ENCODE peak calls at places on chromosome 19, in five cellular contexts. I, W, H, R and A are unnamed samples.
A peak's percentile ranks its signal among the peaks of the same experiment; 100 is the strongest.

GRCh38 chr19:12783226-12783848 is 7.9 kb upstream of the JUNB start:
- DNase-seq in I (no peak), W (no peak), H (no peak), R (no peak), A (no peak)

GRCh38 chr19:19873381-19873780 is 7.7 kb downstream of the ZNF253 start:
- DNase-seq in I (no peak), W (no peak), H (no peak), R (no peak), A (no peak)

GRCh38 chr19:11465605-11466004 is 15.2 kb downstream of the ELAVL3 start:
- DNase-seq in I (no peak), W (no peak), H (no peak), R (no peak), A (no peak)

GRCh38 chr19:48683349-48683748 is 10.5 kb upstream of the NTN5 start:
- DNase-seq in I (no peak), W (no peak), H (no peak), R (no peak), A (no peak)

GRCh38 chr19:33381101-33381500 is 7.6 kb downstream of the CEBPG start:
- DNase-seq in I (no peak), W (no peak), H (no peak), R (no peak), A (no peak)

GRCh38 chr19:51521796-51522195 is 9.7 kb downstream of the SIGLEC6 start:
- DNase-seq in I (no peak), W (no peak), H (no peak), R (no peak), A (no peak)

GRCh38 chr19:18869231-18869575 is 26.8 kb downstream of the CERS1 start:
- DNase-seq in I (no peak), W (no peak), H (no peak), R (no peak), A (no peak)

GRCh38 chr19:19710506-19710905 is 22.4 kb downstream of the ZNF14 start:
- DNase-seq in I (no peak), W (no peak), H (no peak), R (no peak), A (no peak)

GRCh38 chr19:48810151-48810550 is 678 bp downstream of the BCAT2 start:
- DNase-seq in I (no peak), W (no peak), H (no peak), R (no peak), A (no peak)

GRCh38 chr19:52226652-52227051 is 36.8 kb downstream of the PPP2R1A start:
- DNase-seq in I (no peak), W (no peak), H (no peak), R (no peak), A (no peak)

GRCh38 chr19:14871619-14872230 is 14.2 kb downstream of the OR7A17 start:
- DNase-seq in I (peak; percentile 29), W (peak; percentile 22), H (peak; percentile 3), R (peak; percentile 2), A (no peak)

GRCh38 chr19:58338825-58339558 is 12.2 kb downstream of the ZSCAN22 start:
- DNase-seq in I (no peak), W (no peak), H (no peak), R (no peak), A (no peak)

GRCh38 chr19:32403291-32403995 is 2.1 kb upstream of the DPY19L3 start:
- DNase-seq in I (peak; percentile 25), W (no peak), H (no peak), R (no peak), A (no peak)

GRCh38 chr19:33809960-33810359 is 13.3 kb downstream of the KCTD15 start:
- DNase-seq in I (no peak), W (no peak), H (no peak), R (no peak), A (no peak)

GRCh38 chr19:46967578-46968018 is 52.0 kb upstream of the NPAS1 start:
- DNase-seq in I (no peak), W (no peak), H (no peak), R (no peak), A (no peak)

GRCh38 chr19:3981373-3981735 is 3.9 kb downstream of the EEF2 start:
- DNase-seq in I (no peak), W (no peak), H (no peak), R (no peak), A (no peak)

GRCh38 chr19:56162258-56162657 is 13.6 kb upstream of the GALP start:
- DNase-seq in I (no peak), W (no peak), H (no peak), R (no peak), A (no peak)

GRCh38 chr19:21705393-21705792 is 62.0 kb downstream of the ZNF100 start:
- DNase-seq in I (no peak), W (no peak), H (no peak), R (no peak), A (no peak)

GRCh38 chr19:10826846-10827245 is 9.2 kb downstream of the TMED1 start:
- DNase-seq in I (no peak), W (no peak), H (no peak), R (no peak), A (no peak)

GRCh38 chr19:19385900-19386339 is 19.6 kb upstream of the GATAD2A start:
- DNase-seq in I (no peak), W (no peak), H (no peak), R (no peak), A (no peak)

GRCh38 chr19:47886010-47886559 is at the start of gene SULT2A1:
- DNase-seq in I (no peak), W (no peak), H (no peak), R (no peak), A (peak; percentile 92)

GRCh38 chr19:8045872-8046568 is 6.5 kb upstream of the CCL25 start:
- DNase-seq in I (no peak), W (no peak), H (no peak), R (no peak), A (no peak)

GRCh38 chr19:3612901-3613741 is 6.4 kb upstream of the TBXA2R start:
- DNase-seq in I (peak; percentile 82), W (no peak), H (peak; percentile 64), R (no peak), A (no peak)

GRCh38 chr19:3202346-3202745 is 16.6 kb downstream of the NCLN start:
- DNase-seq in I (no peak), W (no peak), H (no peak), R (no peak), A (no peak)

GRCh38 chr19:6340493-6341201 is 7.2 kb upstream of the ACER1 start:
- DNase-seq in I (no peak), W (no peak), H (no peak), R (no peak), A (no peak)

GRCh38 chr19:13160557-13160956 is 10.3 kb downstream of the IER2 start:
- DNase-seq in I (no peak), W (no peak), H (no peak), R (no peak), A (no peak)

GRCh38 chr19:33125929-33126388 is 6.0 kb upstream of the WDR88 start:
- DNase-seq in I (peak; percentile 71), W (peak; percentile 28), H (peak; percentile 81), R (peak; percentile 16), A (peak; percentile 36)

GRCh38 chr19:12785431-12786011 is 5.8 kb upstream of the JUNB start:
- DNase-seq in I (no peak), W (no peak), H (no peak), R (no peak), A (no peak)

GRCh38 chr19:19461671-19462622 is 53.4 kb downstream of the TSSK6 start:
- DNase-seq in I (peak; percentile 80), W (no peak), H (peak; percentile 94), R (no peak), A (peak; percentile 65)

GRCh38 chr19:57689750-57690149 is 8.0 kb downstream of the ZNF551 start:
- DNase-seq in I (no peak), W (no peak), H (no peak), R (no peak), A (no peak)

GRCh38 chr19:11580665-11581418 is 3.4 kb upstream of the ACP5 start:
- DNase-seq in I (no peak), W (no peak), H (no peak), R (no peak), A (no peak)

GRCh38 chr19:30731596-30731995 is 359.4 kb downstream of the ZNF536 start:
- DNase-seq in I (no peak), W (no peak), H (no peak), R (no peak), A (no peak)

GRCh38 chr19:14474827-14475226 is 327 bp downstream of the PTGER1 start:
- DNase-seq in I (no peak), W (no peak), H (no peak), R (no peak), A (no peak)

GRCh38 chr19:35994868-35995654 is at the start of gene SDHAF1:
- DNase-seq in I (peak; percentile 95), W (peak; percentile 85), H (peak; percentile 97), R (peak; percentile 84), A (peak; percentile 90)

GRCh38 chr19:3404324-3405260 is 38.2 kb downstream of the NFIC start:
- DNase-seq in I (no peak), W (no peak), H (peak; percentile 66), R (no peak), A (no peak)

GRCh38 chr19:17797397-17798201 is 2.7 kb downstream of the B3GNT3 start:
- DNase-seq in I (no peak), W (peak; percentile 94), H (peak; percentile 48), R (no peak), A (peak; percentile 95)
- TF ChIP-seq ZBTB33 in I (no peak), W (peak; percentile 55), H (no peak), R (no peak), A (no peak)

GRCh38 chr19:532578-533484 is 1.3 kb downstream of the CDC34 start:
- DNase-seq in I (no peak), W (peak; percentile 51), H (peak; percentile 80), R (no peak), A (peak; percentile 60)
- TF ChIP-seq ZBTB33 in I (peak; percentile 34), W (no peak), H (no peak), R (no peak), A (no peak)

GRCh38 chr19:45249261-45250033 is 1.6 kb upstream of the MARK4 start:
- DNase-seq in I (no peak), W (no peak), H (no peak), R (no peak), A (no peak)

GRCh38 chr19:45250832-45251451 is at the start of gene MARK4:
- DNase-seq in I (peak; percentile 96), W (peak; percentile 16), H (peak; percentile 99), R (no peak), A (no peak)

GRCh38 chr19:45251452-45252354 is 632 bp downstream of the MARK4 start:
- DNase-seq in I (peak; percentile 71), W (no peak), H (peak; percentile 77), R (no peak), A (no peak)

GRCh38 chr19:45247136-45247535 is 1.9 kb upstream of the EXOC3L2 start:
- DNase-seq in I (no peak), W (no peak), H (no peak), R (no peak), A (no peak)

GRCh38 chr19:45250216-45250831 is 747 bp upstream of the MARK4 start:
- DNase-seq in I (no peak), W (no peak), H (peak; percentile 66), R (no peak), A (no peak)
- TF ChIP-seq ZBTB33 in I (no peak), W (no peak), H (no peak), R (no peak), A (no peak)

DNA sequence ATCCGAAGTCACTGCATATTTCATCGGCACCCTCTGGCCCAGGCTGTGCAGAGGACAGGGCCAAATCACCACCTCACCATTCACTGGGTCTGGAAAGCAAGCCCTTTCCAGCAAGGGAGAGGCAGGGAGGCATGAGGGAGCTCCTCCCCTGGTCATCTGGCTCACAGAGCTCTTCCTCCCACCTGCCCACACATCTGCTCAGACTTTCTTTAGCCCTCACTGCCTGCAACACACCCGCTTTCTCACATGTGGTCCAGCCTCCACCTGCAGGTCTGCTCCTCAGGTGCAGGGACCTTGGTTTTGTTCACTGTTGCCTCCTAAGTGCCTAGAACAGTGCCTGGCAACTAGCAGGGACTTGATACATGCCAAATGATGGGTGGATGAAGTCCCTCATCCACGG is 21.0 kb upstream of the SLC35E1 start:
- DNase-seq in I (no peak), W (no peak), H (no peak), R (no peak), A (no peak)
- TF ChIP-seq ZBTB33 in I (no peak), W (no peak), H (no peak), R (no peak), A (no peak)